ENCODE peak calls at places on chromosomes 5 and 9, in four cellular contexts. One of them, this sample, is unnamed.

GRCh38 chr5:125180222-125180621 is 433.8 kb upstream of the ZNF608 start:
- DNase-seq in CD8-positive, alpha-beta memory T cell: no peak
- DNase-seq in A549: no peak
- DNase-seq in AG04449: no peak
- DNase-seq in this sample: no peak

GRCh38 chr9:96020300-96020821 is 144.9 kb downstream of the ERCC6L2 start:
- DNase-seq in CD8-positive, alpha-beta memory T cell: no peak
- DNase-seq in A549: no peak
- DNase-seq in AG04449: no peak
- DNase-seq in this sample: no peak

GRCh38 chr5:169178269-169178668 is 122.7 kb downstream of the SLIT3 start:
- DNase-seq in AG04449: no peak
- DNase-seq in CD8-positive, alpha-beta memory T cell: no peak
- DNase-seq in A549: no peak
- DNase-seq in this sample: no peak

GRCh38 chr9:109414125-109414785 is 83.9 kb downstream of the PTPN3 start:
- DNase-seq in A549: no peak
- DNase-seq in CD8-positive, alpha-beta memory T cell: no peak
- DNase-seq in AG04449: no peak
- DNase-seq in this sample: no peak

GRCh38 chr5:179679014-179679674 is 1.7 kb downstream of the CBY3 start:
- DNase-seq in AG04449: no peak
- DNase-seq in A549: no peak
- DNase-seq in CD8-positive, alpha-beta memory T cell: peak; percentile 63
- DNase-seq in this sample: no peak

GRCh38 chr5:33891731-33892418 is at the start of gene ADAMTS12:
- DNase-seq in CD8-positive, alpha-beta memory T cell: no peak
- DNase-seq in A549: no peak
- DNase-seq in AG04449: no peak
- DNase-seq in this sample: no peak

GRCh38 chr5:55591671-55592070 is 56.9 kb upstream of the PLPP1 start:
- DNase-seq in AG04449: no peak
- DNase-seq in A549: no peak
- DNase-seq in CD8-positive, alpha-beta memory T cell: no peak
- DNase-seq in this sample: no peak

GRCh38 chr5:114360816-114361723 is 800 bp upstream of the KCNN2 start:
- DNase-seq in A549: peak; percentile 7
- DNase-seq in AG04449: no peak
- DNase-seq in CD8-positive, alpha-beta memory T cell: no peak
- DNase-seq in this sample: no peak

GRCh38 chr9:18489861-18490260 is 15.9 kb downstream of the ADAMTSL1 start:
- DNase-seq in A549: no peak
- DNase-seq in AG04449: no peak
- DNase-seq in CD8-positive, alpha-beta memory T cell: no peak
- DNase-seq in this sample: no peak

GRCh38 chr9:106107716-106108115 is 413.4 kb downstream of the TMEM38B start:
- DNase-seq in A549: no peak
- DNase-seq in AG04449: no peak
- DNase-seq in CD8-positive, alpha-beta memory T cell: no peak
- DNase-seq in this sample: no peak

GRCh38 chr5:170896779-170897178 is 35.0 kb downstream of the RANBP17 start:
- DNase-seq in A549: no peak
- DNase-seq in AG04449: no peak
- DNase-seq in CD8-positive, alpha-beta memory T cell: no peak
- DNase-seq in this sample: no peak

GRCh38 chr9:135355466-135356420 is 123.8 kb upstream of the PPP1R26 start:
- DNase-seq in AG04449: no peak
- DNase-seq in A549: no peak
- DNase-seq in CD8-positive, alpha-beta memory T cell: no peak
- DNase-seq in this sample: no peak

GRCh38 chr5:64603676-64604075 is 86.6 kb upstream of the SHISAL2B start:
- DNase-seq in CD8-positive, alpha-beta memory T cell: no peak
- DNase-seq in AG04449: peak; percentile 9
- DNase-seq in A549: no peak
- DNase-seq in this sample: no peak

GRCh38 chr9:121294866-121295661 is 27.1 kb downstream of the GSN start:
- DNase-seq in A549: no peak
- DNase-seq in CD8-positive, alpha-beta memory T cell: no peak
- DNase-seq in AG04449: no peak
- DNase-seq in this sample: no peak

GRCh38 chr9:136720251-136720886 is 8.0 kb downstream of the DIPK1B start:
- DNase-seq in A549: no peak
- DNase-seq in CD8-positive, alpha-beta memory T cell: no peak
- DNase-seq in AG04449: no peak
- DNase-seq in this sample: no peak

GRCh38 chr9:136722093-136722968 is 10.0 kb downstream of the DIPK1B start:
- DNase-seq in CD8-positive, alpha-beta memory T cell: no peak
- DNase-seq in AG04449: no peak
- DNase-seq in A549: no peak
- DNase-seq in this sample: no peak

GRCh38 chr9:136721339-136722092 is 9.1 kb downstream of the DIPK1B start:
- DNase-seq in A549: no peak
- DNase-seq in CD8-positive, alpha-beta memory T cell: no peak
- DNase-seq in AG04449: no peak
- DNase-seq in this sample: no peak

GRCh38 chr9:136719212-136719880 is 7.0 kb downstream of the DIPK1B start:
- DNase-seq in A549: peak; percentile 50
- DNase-seq in AG04449: no peak
- DNase-seq in CD8-positive, alpha-beta memory T cell: no peak
- DNase-seq in this sample: no peak

DNA sequence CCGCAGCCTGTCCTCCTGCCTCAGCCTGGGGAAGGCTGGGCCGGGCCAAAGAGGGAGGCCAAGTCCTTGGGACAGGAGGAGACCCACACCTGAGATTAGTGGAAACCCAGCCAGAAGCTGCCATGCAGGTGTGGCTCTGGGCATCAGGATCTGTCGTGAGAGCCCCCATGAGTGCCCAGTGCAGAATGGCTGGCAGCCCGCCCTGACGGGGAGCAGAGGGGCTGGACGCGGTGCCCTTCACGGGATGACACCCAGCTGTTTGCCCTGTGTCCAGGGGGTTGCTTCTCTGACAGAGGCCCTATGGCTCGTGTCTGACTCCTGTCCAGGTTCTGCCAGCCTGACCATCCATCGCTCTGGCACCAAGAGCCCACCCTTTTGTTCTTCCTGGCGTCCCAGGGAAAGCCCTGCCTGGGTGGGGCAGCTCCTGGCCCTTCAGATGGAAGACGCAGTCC is 8.5 kb downstream of the DIPK1B start:
- DNase-seq in A549: no peak
- DNase-seq in AG04449: no peak
- DNase-seq in CD8-positive, alpha-beta memory T cell: no peak
- DNase-seq in this sample: no peak
- H3K4me3 ChIP-seq in A549: no peak overlapping the region
- H3K4me3 ChIP-seq in AG04449: no peak overlapping the region
- H3K4me3 ChIP-seq in CD8-positive, alpha-beta memory T cell: no peak overlapping the region
- H3K4me3 ChIP-seq in this sample: no peak overlapping the region

GRCh38 chr9:126705311-126705766 is 91.6 kb downstream of the LMX1B start:
- DNase-seq in CD8-positive, alpha-beta memory T cell: peak; percentile 78
- DNase-seq in A549: peak; percentile 84
- DNase-seq in AG04449: no peak
- DNase-seq in this sample: no peak
- H3K4me3 ChIP-seq in CD8-positive, alpha-beta memory T cell: no peak overlapping the region
- H3K4me3 ChIP-seq in A549: peak overlapping the region; percentile 26
- H3K4me3 ChIP-seq in AG04449: peak overlapping the region; percentile 37
- H3K4me3 ChIP-seq in this sample: peak overlapping the region; percentile 15

GRCh38 chr5:68258531-68258930 is 43.0 kb downstream of the PIK3R1 start:
- DNase-seq in AG04449: no peak
- DNase-seq in CD8-positive, alpha-beta memory T cell: no peak
- DNase-seq in A549: no peak
- DNase-seq in this sample: no peak
- H3K4me3 ChIP-seq in AG04449: no peak overlapping the region
- H3K4me3 ChIP-seq in CD8-positive, alpha-beta memory T cell: no peak overlapping the region
- H3K4me3 ChIP-seq in A549: no peak overlapping the region
- H3K4me3 ChIP-seq in this sample: no peak overlapping the region

GRCh38 chr9:13427587-13427986 is 148.1 kb upstream of the MPDZ start:
- DNase-seq in A549: peak; percentile 6
- DNase-seq in AG04449: no peak
- DNase-seq in CD8-positive, alpha-beta memory T cell: no peak
- DNase-seq in this sample: no peak
- H3K4me3 ChIP-seq in A549: no peak overlapping the region
- H3K4me3 ChIP-seq in AG04449: no peak overlapping the region
- H3K4me3 ChIP-seq in CD8-positive, alpha-beta memory T cell: no peak overlapping the region
- H3K4me3 ChIP-seq in this sample: no peak overlapping the region

DNA sequence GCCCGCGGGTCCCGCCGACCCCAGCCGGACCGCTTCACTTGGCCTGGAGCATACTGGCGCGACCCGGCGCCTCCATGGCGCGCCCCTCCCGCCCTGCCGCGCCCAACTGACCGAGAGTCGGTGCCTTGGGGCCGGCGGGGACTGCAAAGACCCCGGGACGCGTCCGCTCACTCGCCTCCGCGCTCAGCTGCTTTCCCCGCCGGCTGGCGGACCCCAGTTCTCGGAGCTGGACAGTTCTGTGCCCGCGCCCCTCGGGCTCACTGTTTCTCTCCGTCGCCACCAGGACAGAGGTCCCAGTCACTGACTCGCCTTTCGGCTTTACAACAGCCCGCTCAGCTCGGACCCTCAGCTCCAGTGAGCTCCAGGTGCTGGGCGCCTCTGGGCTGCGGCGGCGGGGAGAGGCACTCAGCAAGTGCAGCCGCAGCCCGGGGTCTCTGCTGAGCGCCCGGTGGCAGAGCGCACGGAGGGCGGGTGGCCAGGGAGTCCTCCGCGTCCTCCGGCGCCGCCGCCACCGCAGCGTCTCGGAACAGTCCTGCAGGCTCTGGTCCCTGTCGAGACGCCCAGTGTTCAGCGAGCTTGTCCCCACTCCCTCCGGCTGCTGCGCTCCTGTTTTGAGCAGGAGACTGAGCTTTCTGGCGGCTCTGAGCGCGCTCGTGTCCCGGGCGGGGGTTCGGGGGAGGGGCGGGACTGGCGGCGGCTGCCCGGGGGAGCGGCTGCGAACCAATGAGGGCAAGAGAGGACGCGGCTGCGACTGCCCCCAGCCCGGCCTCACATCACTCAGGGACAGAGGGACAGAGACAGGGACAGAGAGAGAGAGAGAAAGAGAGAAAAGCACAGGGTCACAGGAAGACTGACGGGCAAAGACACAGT is at the start of gene SMIM32:
- DNase-seq in A549: no peak
- DNase-seq in AG04449: no peak
- DNase-seq in CD8-positive, alpha-beta memory T cell: no peak
- DNase-seq in this sample: no peak
- H3K4me3 ChIP-seq in A549: no peak within 1 kb of the TSS
- H3K4me3 ChIP-seq in AG04449: peak within 1 kb of the TSS; percentile 45
- H3K4me3 ChIP-seq in CD8-positive, alpha-beta memory T cell: no peak within 1 kb of the TSS
- H3K4me3 ChIP-seq in this sample: peak within 1 kb of the TSS; percentile 40

GRCh38 chr5:42587056-42587723 is 164.0 kb downstream of the GHR start:
- DNase-seq in CD8-positive, alpha-beta memory T cell: no peak
- DNase-seq in A549: no peak
- DNase-seq in AG04449: no peak
- DNase-seq in this sample: no peak

GRCh38 chr5:42592401-42592800 is 164.2 kb upstream of the CCDC152 start:
- DNase-seq in CD8-positive, alpha-beta memory T cell: no peak
- DNase-seq in AG04449: no peak
- DNase-seq in A549: no peak
- DNase-seq in this sample: no peak

GRCh38 chr5:42591026-42591425 is 165.6 kb upstream of the CCDC152 start:
- DNase-seq in CD8-positive, alpha-beta memory T cell: no peak
- DNase-seq in AG04449: no peak
- DNase-seq in A549: no peak
- DNase-seq in this sample: no peak

GRCh38 chr5:42586625-42587024 is 163.4 kb downstream of the GHR start:
- DNase-seq in AG04449: no peak
- DNase-seq in A549: no peak
- DNase-seq in CD8-positive, alpha-beta memory T cell: no peak
- DNase-seq in this sample: no peak

GRCh38 chr5:42590566-42590965 is 166.1 kb upstream of the CCDC152 start:
- DNase-seq in AG04449: no peak
- DNase-seq in CD8-positive, alpha-beta memory T cell: no peak
- DNase-seq in A549: no peak
- DNase-seq in this sample: no peak
- H3K4me3 ChIP-seq in AG04449: no peak overlapping the region
- H3K4me3 ChIP-seq in CD8-positive, alpha-beta memory T cell: no peak overlapping the region
- H3K4me3 ChIP-seq in A549: no peak overlapping the region
- H3K4me3 ChIP-seq in this sample: no peak overlapping the region

GRCh38 chr9:34121996-34122395 is 4.5 kb downstream of the DCAF12 start:
- DNase-seq in CD8-positive, alpha-beta memory T cell: no peak
- DNase-seq in AG04449: no peak
- DNase-seq in A549: no peak
- DNase-seq in this sample: no peak

GRCh38 chr9:34125681-34126206 is 754 bp downstream of the DCAF12 start:
- DNase-seq in AG04449: no peak
- DNase-seq in A549: peak; percentile 53
- DNase-seq in CD8-positive, alpha-beta memory T cell: no peak
- DNase-seq in this sample: no peak

GRCh38 chr9:34124923-34125322 is 1.6 kb downstream of the DCAF12 start:
- DNase-seq in AG04449: no peak
- DNase-seq in A549: no peak
- DNase-seq in CD8-positive, alpha-beta memory T cell: no peak
- DNase-seq in this sample: no peak

GRCh38 chr9:34124103-34124502 is 2.4 kb downstream of the DCAF12 start:
- DNase-seq in CD8-positive, alpha-beta memory T cell: no peak
- DNase-seq in AG04449: no peak
- DNase-seq in A549: no peak
- DNase-seq in this sample: no peak

GRCh38 chr9:34123682-34124081 is 2.8 kb downstream of the DCAF12 start:
- DNase-seq in CD8-positive, alpha-beta memory T cell: no peak
- DNase-seq in A549: no peak
- DNase-seq in AG04449: no peak
- DNase-seq in this sample: no peak
- H3K4me3 ChIP-seq in CD8-positive, alpha-beta memory T cell: peak overlapping the region; percentile 97
- H3K4me3 ChIP-seq in A549: no peak overlapping the region
- H3K4me3 ChIP-seq in AG04449: no peak overlapping the region
- H3K4me3 ChIP-seq in this sample: no peak overlapping the region

DNA sequence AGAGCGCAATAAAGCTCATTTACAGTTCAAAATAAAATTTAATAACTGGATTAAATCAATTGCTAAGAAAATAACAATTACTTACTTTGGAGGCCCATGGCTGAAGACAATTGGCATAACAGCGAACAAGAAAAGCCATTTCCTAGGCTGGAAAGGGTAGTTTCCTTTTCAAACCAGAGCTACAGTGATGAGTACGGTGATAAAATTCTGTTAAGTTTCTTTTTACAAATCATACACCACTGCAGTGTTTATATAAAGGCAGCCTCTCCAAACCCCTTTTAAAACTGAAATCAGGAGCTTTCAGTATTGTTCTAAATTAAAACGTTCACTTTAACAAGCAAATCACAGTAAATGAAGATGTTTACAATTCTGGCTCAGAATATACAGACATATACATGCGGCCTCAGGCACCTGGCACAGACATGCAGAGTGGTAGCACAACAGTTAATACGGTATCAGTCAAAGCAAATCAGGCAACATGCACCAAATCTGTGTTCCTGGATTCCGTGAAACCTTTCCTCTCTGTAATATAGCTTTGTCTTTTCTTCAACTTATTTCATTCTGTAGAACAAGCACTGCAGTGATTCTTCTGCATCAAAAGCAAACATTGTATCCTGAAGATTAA is 102.9 kb downstream of the RAPGEF6 start:
- DNase-seq in A549: no peak
- DNase-seq in CD8-positive, alpha-beta memory T cell: no peak
- DNase-seq in AG04449: no peak
- DNase-seq in this sample: no peak
- H3K4me3 ChIP-seq in A549: no peak overlapping the region
- H3K4me3 ChIP-seq in CD8-positive, alpha-beta memory T cell: peak overlapping the region; percentile 51
- H3K4me3 ChIP-seq in AG04449: no peak overlapping the region
- H3K4me3 ChIP-seq in this sample: no peak overlapping the region

This sample was measured in retinal pigment epithelial cell.